ENCODE peak calls at places on chromosomes 11 and 22, in four cellular contexts. G is cardiac fibroblast, P is uterus, K is right cardiac atrium. D is an unnamed sample.

GRCh38 chr11:64888761-64889511 is 10.5 kb upstream of the EHD1 start:
- DNase-seq in G (no peak), P (no peak), K (no peak), D (no peak)

GRCh38 chr11:75319035-75319877 is 32.2 kb downstream of the ARRB1 start:
- DNase-seq in G (no peak), P (no peak), K (peak; percentile 48), D (no peak)

GRCh38 chr22:20080776-20081654 is 974 bp downstream of the DGCR8 start:
- DNase-seq in G (peak; percentile 55), P (no peak), K (peak; percentile 76), D (no peak)

GRCh38 chr11:78840190-78840589 is 265.5 kb upstream of the NARS2 start:
- DNase-seq in G (peak; percentile 79), P (no peak), K (no peak), D (no peak)

GRCh38 chr11:30698425-30698824 is 112.3 kb upstream of the MPPED2 start:
- DNase-seq in G (no peak), P (no peak), K (no peak), D (no peak)

GRCh38 chr22:30829901-30830550 is 135.4 kb downstream of the OSBP2 start:
- DNase-seq in G (peak; percentile 86), P (no peak), K (no peak), D (peak; percentile 23)

GRCh38 chr11:85827768-85828639 is 17.1 kb upstream of the SYTL2 start:
- DNase-seq in G (peak; percentile 69), P (no peak), K (no peak), D (no peak)

GRCh38 chr11:42175203-42175602 is 715.8 kb upstream of the LRRC4C start:
- DNase-seq in G (peak; percentile 70), P (no peak), K (no peak), D (no peak)

GRCh38 chr11:92897487-92897886 is 72.0 kb upstream of the MTNR1B start:
- DNase-seq in G (no peak), P (no peak), K (no peak), D (no peak)

GRCh38 chr11:7577883-7578242 is 64.1 kb downstream of the PPFIBP2 start:
- DNase-seq in G (peak; percentile 78), P (no peak), K (no peak), D (no peak)

GRCh38 chr11:120893431-120894206 is 130.3 kb upstream of the TBCEL start:
- DNase-seq in G (no peak), P (no peak), K (no peak), D (no peak)

GRCh38 chr22:24763872-24764485 is 10.5 kb downstream of the PIWIL3 start:
- DNase-seq in G (no peak), P (no peak), K (peak; percentile 47), D (no peak)

DNA sequence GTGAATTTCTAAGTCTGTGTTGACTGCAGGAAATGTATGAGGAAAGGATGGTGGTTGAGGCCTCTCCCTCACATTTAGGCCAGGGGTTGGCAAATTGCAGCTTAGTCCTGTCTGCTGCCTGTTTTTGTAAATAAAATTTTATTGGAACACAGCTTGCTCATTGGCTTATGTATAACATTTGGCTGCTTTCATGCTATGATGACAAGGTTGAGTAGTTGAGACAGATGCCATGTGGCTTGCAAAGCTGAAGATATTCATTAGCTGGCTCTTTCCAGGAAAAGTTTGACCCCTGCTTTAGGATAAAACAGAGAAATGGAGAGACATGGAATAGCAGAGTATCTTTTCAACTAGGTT is 46.2 kb downstream of the BCR start:
- DNase-seq in G (no peak), P (no peak), K (no peak), D (no peak)
- H3K4me3 ChIP-seq in G (peak overlapping the region; percentile 9), P (no peak overlapping the region), K (no peak overlapping the region), D (no peak overlapping the region)

GRCh38 chr22:41925783-41926460 is 684 bp downstream of the TNFRSF13C start:
- DNase-seq in G (peak; percentile 51), P (no peak), K (peak; percentile 76), D (peak; percentile 81)
- H3K4me3 ChIP-seq in G (peak overlapping the region; percentile 10), P (peak overlapping the region; percentile 8), K (peak overlapping the region; percentile 55), D (peak overlapping the region; percentile 31)

DNA sequence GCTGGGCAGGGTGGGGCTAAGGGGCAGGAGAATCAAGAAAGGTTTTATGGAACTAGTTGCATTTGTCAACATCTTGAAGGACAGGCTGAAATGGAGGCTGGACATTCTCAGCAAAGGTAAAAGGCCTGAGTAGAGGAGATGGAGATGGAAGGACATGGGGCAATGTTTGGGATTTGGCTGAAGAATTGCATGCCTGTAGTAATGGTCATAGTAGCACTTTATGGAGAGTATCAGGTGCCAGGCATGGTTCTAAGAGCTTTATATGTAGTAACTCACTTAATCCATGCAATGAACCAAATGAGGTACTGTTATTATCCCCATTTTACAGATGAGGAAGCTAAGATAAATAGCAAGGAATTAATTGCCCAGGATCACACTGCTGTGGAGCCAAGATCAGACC is 23.9 kb downstream of the BMAL1 start:
- DNase-seq in G (no peak), P (no peak), K (no peak), D (no peak)
- H3K4me3 ChIP-seq in G (no peak overlapping the region), P (no peak overlapping the region), K (no peak overlapping the region), D (no peak overlapping the region)

GRCh38 chr11:10303558-10304363 is 1.1 kb upstream of the ADM start:
- DNase-seq in G (peak; percentile 40), P (no peak), K (no peak), D (no peak)

GRCh38 chr11:10302744-10303557 is 1.9 kb upstream of the ADM start:
- DNase-seq in G (peak; percentile 77), P (peak; percentile 87), K (peak; percentile 95), D (peak; percentile 96)

GRCh38 chr11:10302294-10302743 is 2.6 kb upstream of the ADM start:
- DNase-seq in G (no peak), P (no peak), K (no peak), D (no peak)

GRCh38 chr11:10304495-10305261 is at the start of gene ADM:
- DNase-seq in G (peak; percentile 97), P (peak; percentile 91), K (peak; percentile 95), D (peak; percentile 91)

DNA sequence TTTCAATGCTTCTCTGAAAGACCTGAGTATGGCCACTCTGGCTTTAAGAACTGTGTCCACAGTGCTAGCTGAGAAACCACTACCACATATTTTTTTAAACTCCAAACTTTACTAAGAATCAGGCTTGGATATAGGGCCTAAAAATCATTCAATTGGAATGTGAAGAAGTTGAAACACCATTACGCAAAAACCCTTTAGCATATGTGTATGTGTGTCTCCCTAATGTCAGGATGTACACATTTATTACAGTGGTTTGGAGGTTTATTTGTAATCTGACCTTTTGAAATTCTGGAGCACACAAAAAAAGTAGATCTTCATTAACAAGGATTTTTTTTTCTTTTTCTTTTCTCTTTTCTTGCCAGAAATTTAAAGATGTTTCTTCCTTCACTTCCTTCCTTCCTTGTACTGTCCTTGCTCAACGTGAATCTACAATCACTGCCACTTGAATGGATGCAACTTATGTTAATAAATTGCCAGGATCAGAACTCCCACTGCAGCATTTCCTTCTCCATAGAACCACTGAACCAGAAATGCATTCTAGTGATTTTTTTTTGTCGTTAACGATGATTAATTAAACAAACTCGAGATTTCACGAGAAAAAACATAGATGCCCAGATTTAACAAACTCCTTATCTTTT is 3.1 kb upstream of the ADM start:
- DNase-seq in G (peak; percentile 66), P (no peak), K (no peak), D (no peak)
- H3K4me3 ChIP-seq in G (peak overlapping the region; percentile 98), P (no peak overlapping the region), K (no peak overlapping the region), D (peak overlapping the region; percentile 66)

GRCh38 chr22:42074153-42074750 is at the start of gene PHETA2:
- DNase-seq in G (peak; percentile 60), P (peak; percentile 62), K (peak; percentile 86), D (peak; percentile 85)

GRCh38 chr22:42075277-42075676 is 1.2 kb downstream of the PHETA2 start:
- DNase-seq in G (no peak), P (no peak), K (no peak), D (no peak)

GRCh38 chr22:42072606-42073330 is 1.3 kb upstream of the PHETA2 start:
- DNase-seq in G (no peak), P (no peak), K (peak; percentile 41), D (no peak)

GRCh38 chr22:42074846-42075245 is 798 bp downstream of the PHETA2 start:
- DNase-seq in G (no peak), P (no peak), K (no peak), D (no peak)

GRCh38 chr22:42073568-42074152 is 388 bp upstream of the PHETA2 start:
- DNase-seq in G (no peak), P (no peak), K (no peak), D (no peak)
- H3K4me3 ChIP-seq in G (peak overlapping the region; percentile 77), P (peak overlapping the region; percentile 49), K (peak overlapping the region; percentile 67), D (peak overlapping the region; percentile 65)

GRCh38 chr11:107704432-107704831 is 7.4 kb downstream of the SLN start:
- DNase-seq in G (peak; percentile 31), P (no peak), K (no peak), D (no peak)
- H3K4me3 ChIP-seq in G (no peak overlapping the region), P (no peak overlapping the region), K (no peak overlapping the region), D (no peak overlapping the region)

DNA sequence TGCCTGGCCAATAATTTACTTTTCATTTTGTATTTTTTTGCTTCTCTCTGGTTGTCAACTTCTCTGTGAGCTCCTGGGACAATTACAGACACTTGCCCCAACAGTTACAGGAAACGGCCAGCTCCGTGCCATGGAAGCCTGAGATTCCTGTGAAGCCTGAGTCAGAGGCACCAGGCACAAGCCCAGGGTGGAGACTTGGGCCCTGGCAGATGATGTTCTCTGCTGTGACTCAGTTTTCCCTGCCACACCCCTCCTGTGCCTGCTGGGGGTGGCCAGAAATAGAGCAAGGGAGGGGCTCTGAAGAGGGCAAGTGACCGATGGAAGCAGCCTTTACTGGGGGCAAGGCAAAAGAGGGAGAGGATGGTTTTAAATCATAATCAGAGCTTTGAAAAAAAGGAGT is 4.9 kb downstream of the ATP5MGL start:
- DNase-seq in G (peak; percentile 85), P (no peak), K (peak; percentile 77), D (no peak)
- H3K4me3 ChIP-seq in G (no peak overlapping the region), P (no peak overlapping the region), K (no peak overlapping the region), D (no peak overlapping the region)

DNA sequence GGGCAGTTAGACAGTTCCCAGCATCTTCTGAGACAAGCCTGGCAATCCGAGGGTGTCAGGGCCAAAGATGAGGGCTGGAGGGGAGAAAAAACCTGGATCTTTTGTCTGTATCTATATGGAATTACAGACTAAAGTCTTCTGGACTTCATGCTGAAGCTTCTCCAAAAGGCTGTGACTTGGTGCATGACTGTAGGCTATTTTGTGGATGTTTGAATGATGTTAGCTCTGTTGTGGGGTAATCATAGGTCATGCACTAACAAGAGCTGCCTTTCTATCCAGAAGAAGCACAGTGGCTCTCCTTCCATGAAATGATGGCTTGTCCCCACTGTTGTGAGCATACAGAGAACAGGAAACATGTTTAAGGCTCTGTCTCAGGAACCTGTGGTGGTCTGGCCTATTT is 263.3 kb upstream of the PLET1 start:
- DNase-seq in G (no peak), P (no peak), K (no peak), D (no peak)
- H3K4me3 ChIP-seq in G (no peak overlapping the region), P (no peak overlapping the region), K (no peak overlapping the region), D (no peak overlapping the region)